ENCODE peak calls at places on chromosome 1, in eight cellular contexts. Q is GM23338, V is H1, L is HCT116, S is HepG2, F is GM12878, P is endothelial cell of umbilical vein, O is K562. N is an unnamed sample.

GRCh38 chr1:85406887-85407593 is 57.9 kb downstream of the DDAH1 start:
- DNase-seq in Q (no peak), V (no peak), L (peak; percentile 33), S (peak; percentile 69), F (no peak), P (peak; percentile 96), O (no peak), N (no peak)

GRCh38 chr1:171877711-171878110 is 36.4 kb downstream of the DNM3 start:
- DNase-seq in Q (no peak), V (no peak), L (no peak), S (no peak), F (no peak), P (no peak), O (no peak), N (no peak)

GRCh38 chr1:58841455-58841854 is 57.6 kb upstream of the JUN start:
- DNase-seq in Q (peak; percentile 74), V (no peak), L (no peak), S (no peak), F (no peak), P (no peak), O (peak; percentile 66), N (no peak)

GRCh38 chr1:3886106-3886670 is 13.9 kb downstream of the C1orf174 start:
- DNase-seq in Q (no peak), V (no peak), L (no peak), S (no peak), F (no peak), P (no peak), O (no peak), N (no peak)

GRCh38 chr1:49052102-49052501 is 275.4 kb upstream of the BEND5 start:
- DNase-seq in Q (no peak), V (no peak), L (no peak), S (no peak), F (no peak), P (no peak), O (no peak), N (no peak)

GRCh38 chr1:16115468-16116363 is 40.2 kb downstream of the EPHA2 start:
- DNase-seq in Q (peak; percentile 84), V (peak; percentile 56), L (no peak), S (no peak), F (no peak), P (no peak), O (peak; percentile 54), N (no peak)

GRCh38 chr1:7478797-7479499 is 292.1 kb upstream of the VAMP3 start:
- DNase-seq in Q (no peak), V (no peak), L (no peak), S (no peak), F (no peak), P (no peak), O (no peak), N (no peak)

GRCh38 chr1:88802950-88803349 is 88.4 kb downstream of the GTF2B start:
- DNase-seq in Q (no peak), V (no peak), L (no peak), S (no peak), F (no peak), P (peak; percentile 44), O (no peak), N (no peak)

GRCh38 chr1:92476071-92476607 is 10.6 kb downstream of the GFI1 start:
- DNase-seq in Q (peak; percentile 37), V (no peak), L (no peak), S (no peak), F (no peak), P (no peak), O (no peak), N (no peak)

GRCh38 chr1:187744665-187745064 is 915.9 kb downstream of the PLA2G4A start:
- DNase-seq in Q (no peak), V (no peak), L (no peak), S (no peak), F (peak; percentile 36), P (no peak), O (no peak), N (no peak)

GRCh38 chr1:184002071-184002470 is 35.5 kb downstream of the COLGALT2 start:
- DNase-seq in Q (no peak), V (no peak), L (peak; percentile 77), S (peak; percentile 92), F (no peak), P (peak; percentile 79), O (no peak), N (no peak)

GRCh38 chr1:2566106-2567045 is 10.2 kb downstream of the TNFRSF14 start:
- DNase-seq in Q (no peak), V (no peak), L (no peak), S (no peak), F (no peak), P (no peak), O (no peak), N (no peak)

GRCh38 chr1:109425902-109426277 is 358 bp downstream of the PSMA5 start:
- DNase-seq in Q (peak; percentile 71), V (no peak), L (no peak), S (peak; percentile 59), F (no peak), P (no peak), O (no peak), N (no peak)

GRCh38 chr1:167344112-167344511 is 123.4 kb downstream of the POU2F1 start:
- DNase-seq in Q (no peak), V (no peak), L (no peak), S (no peak), F (no peak), P (no peak), O (no peak), N (no peak)

GRCh38 chr1:167339405-167339804 is 118.7 kb downstream of the POU2F1 start:
- DNase-seq in Q (no peak), V (no peak), L (no peak), S (no peak), F (no peak), P (no peak), O (no peak), N (no peak)

GRCh38 chr1:167342846-167343245 is 122.2 kb downstream of the POU2F1 start:
- DNase-seq in Q (peak; percentile 64), V (no peak), L (no peak), S (peak; percentile 19), F (no peak), P (no peak), O (no peak), N (no peak)

GRCh38 chr1:167345386-167345733 is 124.7 kb downstream of the POU2F1 start:
- DNase-seq in Q (no peak), V (no peak), L (no peak), S (no peak), F (no peak), P (peak; percentile 11), O (no peak), N (no peak)

DNA sequence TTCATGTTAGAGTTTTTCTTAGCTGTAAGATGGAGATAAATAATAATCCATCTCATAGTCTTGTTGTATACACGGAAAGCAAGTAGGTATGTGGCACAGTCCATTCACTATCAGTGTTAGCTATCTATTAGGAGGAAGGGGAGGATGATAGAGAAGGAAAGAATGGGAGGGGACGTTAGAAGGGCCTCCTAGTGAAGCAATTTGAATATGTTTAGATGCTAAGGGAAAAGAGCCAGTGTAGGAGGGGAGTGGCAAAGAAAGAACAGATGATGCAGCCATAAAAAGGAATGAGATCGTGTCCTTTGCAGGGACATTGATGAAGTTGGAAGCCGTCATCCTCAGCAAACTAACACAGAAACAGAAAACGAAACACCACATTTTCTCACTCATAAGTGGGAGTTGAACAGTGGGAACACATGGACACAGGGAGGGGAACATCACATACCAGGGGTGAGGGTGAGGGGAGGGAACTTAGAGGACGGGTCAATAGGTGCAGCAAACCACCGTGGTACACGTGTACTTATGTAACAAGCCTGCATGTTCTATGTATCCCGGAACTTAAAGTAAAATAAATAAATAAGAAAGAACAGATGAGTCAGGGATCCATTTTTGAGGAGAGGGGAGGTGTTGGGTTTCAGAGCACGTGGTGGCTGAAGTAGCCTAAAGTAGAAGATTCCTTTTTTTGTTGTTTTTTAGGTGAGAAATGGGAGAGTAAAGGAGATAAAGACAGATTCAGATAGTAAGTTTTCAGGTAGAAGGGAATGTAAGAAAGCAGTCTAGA is 124.1 kb downstream of the POU2F1 start:
- DNase-seq in Q (peak; percentile 57), V (no peak), L (no peak), S (no peak), F (no peak), P (no peak), O (no peak), N (no peak)
- TF ChIP-seq EZH2 in Q (no peak), V (no peak), L (no peak), S (no peak), F (no peak), P (no peak), O (no peak), N (no peak)

DNA sequence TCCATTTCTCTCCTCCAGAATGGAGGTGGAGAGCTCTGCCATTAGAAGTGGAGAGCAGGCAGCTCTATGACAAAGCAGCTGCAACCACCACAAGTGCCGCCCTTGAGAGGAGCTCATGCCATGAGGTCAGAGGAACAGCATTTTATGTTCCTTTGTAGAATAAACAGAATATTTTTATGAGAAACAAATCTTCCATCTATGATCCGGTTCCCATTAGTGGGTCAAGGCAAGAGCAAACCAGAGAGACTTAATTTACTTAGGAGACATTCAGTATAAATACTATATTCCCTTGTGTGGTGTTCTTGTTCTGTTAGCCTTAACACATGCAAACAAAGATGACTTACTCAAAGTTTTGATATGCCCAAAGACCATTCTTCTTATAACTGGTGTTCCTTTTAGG is 29.1 kb upstream of the C1orf87 start:
- DNase-seq in Q (no peak), V (no peak), L (no peak), S (no peak), F (no peak), P (no peak), O (no peak), N (no peak)
- TF ChIP-seq POLR2AphosphoS5 in Q (no peak), V (no peak), L (no peak), S (no peak), F (no peak), P (no peak), O (no peak), N (no peak)

DNA sequence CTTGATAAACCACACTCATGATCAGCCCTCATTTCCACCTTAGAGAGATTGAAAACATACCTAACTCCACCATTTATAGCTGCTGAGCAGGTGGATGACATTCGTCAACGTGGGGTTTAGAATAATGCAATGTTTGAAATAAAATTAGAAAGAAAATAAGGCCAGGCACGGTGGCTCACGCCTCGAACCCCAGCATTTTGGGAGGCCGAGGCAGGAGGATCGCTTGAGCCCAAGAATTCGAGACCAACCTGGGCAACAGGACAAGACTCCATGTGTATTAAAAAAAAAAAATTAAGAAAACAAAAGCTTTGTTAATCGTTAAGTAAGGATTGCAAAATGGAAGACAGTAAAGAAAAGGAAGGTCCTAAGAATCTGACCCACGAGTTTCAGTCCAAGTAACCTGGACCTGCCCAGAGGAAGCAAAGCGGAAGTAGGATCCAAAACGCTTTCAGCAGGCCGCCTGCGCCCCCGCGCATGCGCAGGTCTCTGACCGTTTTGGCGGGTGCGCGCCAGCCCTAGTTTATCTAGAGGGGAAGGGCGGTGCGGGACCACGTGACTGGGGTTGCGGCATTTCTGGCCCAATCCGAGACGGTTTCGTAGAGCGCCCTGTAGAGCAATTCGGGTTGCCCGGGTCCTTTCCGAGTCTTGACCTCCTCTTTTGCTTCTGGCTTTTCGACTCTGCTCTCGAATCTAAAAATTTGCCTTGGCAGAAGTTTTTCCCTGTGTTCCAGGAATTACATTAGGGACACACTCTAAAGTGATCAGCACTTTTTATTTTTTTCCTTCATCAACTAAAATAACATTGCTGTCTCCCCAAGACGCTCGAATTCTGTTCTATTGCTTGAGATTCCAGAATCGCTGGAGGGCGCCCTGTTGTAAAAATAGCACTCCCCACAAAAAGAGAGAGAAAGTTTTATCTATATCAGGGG is 22.5 kb downstream of the ANP32E start:
- DNase-seq in Q (peak; percentile 98), V (peak; percentile 94), L (no peak), S (peak; percentile 80), F (peak; percentile 79), P (peak; percentile 88), O (no peak), N (peak; percentile 70)
- TF ChIP-seq EZH2 in Q (no peak), V (no peak), L (no peak), S (no peak), F (no peak), P (no peak), O (no peak), N (no peak)

GRCh38 chr1:245121523-245121922 is 33.3 kb upstream of the KIF26B start:
- DNase-seq in Q (peak; percentile 51), V (no peak), L (no peak), S (no peak), F (no peak), P (no peak), O (no peak), N (no peak)
- TF ChIP-seq POLR2AphosphoS5 in Q (no peak), V (no peak), L (no peak), S (no peak), F (no peak), P (no peak), O (no peak), N (no peak)